ENCODE peak calls at places on chromosome 16, in seven cellular contexts. One of them, this sample, is unnamed.

GRCh38 chr16:71933913-71934696 is 38.8 kb downstream of the IST1 start:
- DNase-seq in H9: no peak
- DNase-seq in IMR-90: peak; percentile 79
- DNase-seq in H1: no peak
- DNase-seq in neuronal stem cell: no peak
- DNase-seq in mesendoderm: no peak
- DNase-seq in trophoblast cell: no peak
- DNase-seq in this sample: peak; percentile 28

GRCh38 chr16:51181495-51181795 is 30.4 kb upstream of the SALL1 start:
- DNase-seq in IMR-90: peak; percentile 19
- DNase-seq in neuronal stem cell: no peak
- DNase-seq in mesendoderm: peak; percentile 83
- DNase-seq in trophoblast cell: no peak
- DNase-seq in H1: peak; percentile 62
- DNase-seq in H9: peak; percentile 82
- DNase-seq in this sample: peak; percentile 49

GRCh38 chr16:20147091-20147490 is 73.4 kb upstream of the GPR139 start:
- DNase-seq in neuronal stem cell: no peak
- DNase-seq in mesendoderm: peak; percentile 26
- DNase-seq in H1: no peak
- DNase-seq in trophoblast cell: peak; percentile 20
- DNase-seq in H9: no peak
- DNase-seq in IMR-90: no peak
- DNase-seq in this sample: no peak

GRCh38 chr16:69554495-69554894 is 11.3 kb upstream of the NFAT5 start:
- DNase-seq in trophoblast cell: no peak
- DNase-seq in H9: no peak
- DNase-seq in neuronal stem cell: no peak
- DNase-seq in IMR-90: no peak
- DNase-seq in H1: no peak
- DNase-seq in mesendoderm: no peak
- DNase-seq in this sample: no peak

GRCh38 chr16:22035094-22035675 is 27.3 kb downstream of the MOSMO start:
- DNase-seq in mesendoderm: peak; percentile 83
- DNase-seq in IMR-90: no peak
- DNase-seq in H9: no peak
- DNase-seq in H1: no peak
- DNase-seq in trophoblast cell: no peak
- DNase-seq in neuronal stem cell: no peak
- DNase-seq in this sample: no peak

GRCh38 chr16:20768121-20768520 is 4.3 kb downstream of the ACSM3 start:
- DNase-seq in H1: no peak
- DNase-seq in neuronal stem cell: no peak
- DNase-seq in H9: no peak
- DNase-seq in IMR-90: no peak
- DNase-seq in mesendoderm: no peak
- DNase-seq in trophoblast cell: no peak
- DNase-seq in this sample: no peak

GRCh38 chr16:75854117-75854516 is 127.8 kb upstream of the CPHXL start:
- DNase-seq in H9: no peak
- DNase-seq in mesendoderm: no peak
- DNase-seq in neuronal stem cell: no peak
- DNase-seq in H1: no peak
- DNase-seq in trophoblast cell: no peak
- DNase-seq in IMR-90: no peak
- DNase-seq in this sample: no peak

GRCh38 chr16:20938426-20938825 is 37.9 kb downstream of the LYRM1 start:
- DNase-seq in trophoblast cell: no peak
- DNase-seq in H1: no peak
- DNase-seq in IMR-90: peak; percentile 56
- DNase-seq in H9: no peak
- DNase-seq in neuronal stem cell: no peak
- DNase-seq in mesendoderm: no peak
- DNase-seq in this sample: no peak

GRCh38 chr16:75532142-75532765 is 3.7 kb downstream of the CHST5 start:
- DNase-seq in IMR-90: no peak
- DNase-seq in mesendoderm: peak; percentile 34
- DNase-seq in trophoblast cell: no peak
- DNase-seq in H1: no peak
- DNase-seq in neuronal stem cell: no peak
- DNase-seq in H9: no peak
- DNase-seq in this sample: no peak

GRCh38 chr16:66888647-66889615 is 8.6 kb downstream of the PDP2 start:
- DNase-seq in H9: no peak
- DNase-seq in mesendoderm: no peak
- DNase-seq in trophoblast cell: no peak
- DNase-seq in IMR-90: no peak
- DNase-seq in H1: no peak
- DNase-seq in neuronal stem cell: no peak
- DNase-seq in this sample: peak; percentile 18

GRCh38 chr16:84199861-84200260 is 8.9 kb downstream of the ADAD2 start:
- DNase-seq in IMR-90: no peak
- DNase-seq in mesendoderm: no peak
- DNase-seq in neuronal stem cell: no peak
- DNase-seq in H1: no peak
- DNase-seq in trophoblast cell: no peak
- DNase-seq in H9: no peak
- DNase-seq in this sample: no peak

GRCh38 chr16:84616515-84616914 is 1.4 kb downstream of the COTL1 start:
- DNase-seq in IMR-90: no peak
- DNase-seq in mesendoderm: no peak
- DNase-seq in H9: no peak
- DNase-seq in neuronal stem cell: no peak
- DNase-seq in H1: no peak
- DNase-seq in trophoblast cell: no peak
- DNase-seq in this sample: peak; percentile 50

GRCh38 chr16:53745753-53746258 is 41.9 kb downstream of the FTO start:
- DNase-seq in mesendoderm: peak; percentile 75
- DNase-seq in H9: no peak
- DNase-seq in neuronal stem cell: no peak
- DNase-seq in trophoblast cell: peak; percentile 14
- DNase-seq in IMR-90: peak; percentile 62
- DNase-seq in H1: no peak
- DNase-seq in this sample: no peak

GRCh38 chr16:50153648-50154368 is 702 bp downstream of the TENT4B start:
- DNase-seq in mesendoderm: peak; percentile 50
- DNase-seq in IMR-90: no peak
- DNase-seq in trophoblast cell: no peak
- DNase-seq in H1: no peak
- DNase-seq in H9: no peak
- DNase-seq in neuronal stem cell: no peak
- DNase-seq in this sample: peak; percentile 38

GRCh38 chr16:3752984-3753383 is 35.7 kb upstream of the TRAP1 start:
- DNase-seq in H1: no peak
- DNase-seq in trophoblast cell: no peak
- DNase-seq in H9: no peak
- DNase-seq in neuronal stem cell: no peak
- DNase-seq in mesendoderm: no peak
- DNase-seq in IMR-90: no peak
- DNase-seq in this sample: no peak

GRCh38 chr16:67378642-67379041 is 14.7 kb downstream of the TPPP3 start:
- DNase-seq in H1: no peak
- DNase-seq in H9: no peak
- DNase-seq in mesendoderm: no peak
- DNase-seq in neuronal stem cell: no peak
- DNase-seq in trophoblast cell: no peak
- DNase-seq in IMR-90: peak; percentile 67
- DNase-seq in this sample: peak; percentile 43

GRCh38 chr16:46607529-46607928 is 13.7 kb downstream of the SHCBP1 start:
- DNase-seq in IMR-90: peak; percentile 76
- DNase-seq in H9: no peak
- DNase-seq in H1: no peak
- DNase-seq in trophoblast cell: no peak
- DNase-seq in mesendoderm: peak; percentile 21
- DNase-seq in neuronal stem cell: no peak
- DNase-seq in this sample: peak; percentile 73

DNA sequence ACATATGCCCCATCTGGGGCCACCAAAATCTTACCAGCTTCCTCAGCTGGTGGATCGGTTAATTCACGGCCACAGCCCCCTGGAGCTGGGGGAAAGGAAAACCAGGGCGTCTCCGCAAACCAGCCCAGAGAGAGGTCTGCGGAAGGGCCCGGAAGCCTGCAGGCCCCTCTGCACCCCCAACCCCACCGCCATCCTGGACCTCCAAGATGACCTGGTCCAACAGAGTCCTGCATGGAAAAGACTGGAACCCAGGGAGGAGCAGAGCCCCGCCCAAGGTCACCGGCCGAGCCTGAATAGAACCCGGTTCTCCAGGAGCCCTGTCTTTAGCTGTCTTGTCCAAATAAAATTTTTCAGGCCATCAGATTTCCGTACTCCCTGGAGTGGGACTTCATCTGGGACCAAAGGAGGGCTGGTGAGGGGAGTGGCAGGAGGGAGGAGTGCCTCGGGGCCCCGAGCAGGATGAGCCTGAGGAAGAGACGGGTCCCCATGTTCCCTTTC is 37.4 kb upstream of the NDRG4 start:
- DNase-seq in mesendoderm: no peak
- DNase-seq in H1: no peak
- DNase-seq in H9: no peak
- DNase-seq in neuronal stem cell: no peak
- DNase-seq in IMR-90: no peak
- DNase-seq in trophoblast cell: no peak
- DNase-seq in this sample: no peak
- H3K27me3 ChIP-seq in mesendoderm: peaks cover 9% of the 10 kb centered on the region
- H3K27me3 ChIP-seq in H1: peaks cover 27% of the 10 kb centered on the region
- H3K27me3 ChIP-seq in H9: peaks cover 23% of the 10 kb centered on the region
- H3K27me3 ChIP-seq in neuronal stem cell: peaks cover 93% of the 10 kb centered on the region
- H3K27me3 ChIP-seq in IMR-90: peaks cover 56% of the 10 kb centered on the region
- H3K27me3 ChIP-seq in trophoblast cell: peaks cover 47% of the 10 kb centered on the region
- H3K27me3 ChIP-seq in this sample: peaks cover 48% of the 10 kb centered on the region

GRCh38 chr16:89003831-89004208 is 26.8 kb upstream of the CBFA2T3 start:
- DNase-seq in mesendoderm: no peak
- DNase-seq in neuronal stem cell: no peak
- DNase-seq in H1: no peak
- DNase-seq in trophoblast cell: no peak
- DNase-seq in H9: no peak
- DNase-seq in IMR-90: no peak
- DNase-seq in this sample: no peak

GRCh38 chr16:89005201-89006035 is 28.4 kb upstream of the CBFA2T3 start:
- DNase-seq in H1: no peak
- DNase-seq in mesendoderm: no peak
- DNase-seq in H9: no peak
- DNase-seq in trophoblast cell: no peak
- DNase-seq in neuronal stem cell: no peak
- DNase-seq in IMR-90: no peak
- DNase-seq in this sample: no peak

GRCh38 chr16:89002851-89003830 is 26.1 kb upstream of the CBFA2T3 start:
- DNase-seq in IMR-90: no peak
- DNase-seq in H1: no peak
- DNase-seq in H9: no peak
- DNase-seq in trophoblast cell: no peak
- DNase-seq in mesendoderm: no peak
- DNase-seq in neuronal stem cell: no peak
- DNase-seq in this sample: no peak

GRCh38 chr16:89006036-89006752 is 29.2 kb upstream of the CBFA2T3 start:
- DNase-seq in trophoblast cell: no peak
- DNase-seq in IMR-90: no peak
- DNase-seq in H1: no peak
- DNase-seq in H9: no peak
- DNase-seq in neuronal stem cell: no peak
- DNase-seq in mesendoderm: no peak
- DNase-seq in this sample: no peak

GRCh38 chr16:89004209-89004831 is 27.3 kb upstream of the CBFA2T3 start:
- DNase-seq in trophoblast cell: peak; percentile 35
- DNase-seq in H9: no peak
- DNase-seq in H1: no peak
- DNase-seq in neuronal stem cell: no peak
- DNase-seq in mesendoderm: no peak
- DNase-seq in IMR-90: no peak
- DNase-seq in this sample: no peak
- H2BK120ac ChIP-seq in trophoblast cell: no peak overlapping the region
- H2BK120ac ChIP-seq in H9: no peak overlapping the region
- H2BK120ac ChIP-seq in H1: no peak overlapping the region
- H2BK120ac ChIP-seq in neuronal stem cell: no peak overlapping the region
- H2BK120ac ChIP-seq in mesendoderm: no peak overlapping the region
- H2BK120ac ChIP-seq in IMR-90: no peak overlapping the region
- H2BK120ac ChIP-seq in this sample: no peak overlapping the region

DNA sequence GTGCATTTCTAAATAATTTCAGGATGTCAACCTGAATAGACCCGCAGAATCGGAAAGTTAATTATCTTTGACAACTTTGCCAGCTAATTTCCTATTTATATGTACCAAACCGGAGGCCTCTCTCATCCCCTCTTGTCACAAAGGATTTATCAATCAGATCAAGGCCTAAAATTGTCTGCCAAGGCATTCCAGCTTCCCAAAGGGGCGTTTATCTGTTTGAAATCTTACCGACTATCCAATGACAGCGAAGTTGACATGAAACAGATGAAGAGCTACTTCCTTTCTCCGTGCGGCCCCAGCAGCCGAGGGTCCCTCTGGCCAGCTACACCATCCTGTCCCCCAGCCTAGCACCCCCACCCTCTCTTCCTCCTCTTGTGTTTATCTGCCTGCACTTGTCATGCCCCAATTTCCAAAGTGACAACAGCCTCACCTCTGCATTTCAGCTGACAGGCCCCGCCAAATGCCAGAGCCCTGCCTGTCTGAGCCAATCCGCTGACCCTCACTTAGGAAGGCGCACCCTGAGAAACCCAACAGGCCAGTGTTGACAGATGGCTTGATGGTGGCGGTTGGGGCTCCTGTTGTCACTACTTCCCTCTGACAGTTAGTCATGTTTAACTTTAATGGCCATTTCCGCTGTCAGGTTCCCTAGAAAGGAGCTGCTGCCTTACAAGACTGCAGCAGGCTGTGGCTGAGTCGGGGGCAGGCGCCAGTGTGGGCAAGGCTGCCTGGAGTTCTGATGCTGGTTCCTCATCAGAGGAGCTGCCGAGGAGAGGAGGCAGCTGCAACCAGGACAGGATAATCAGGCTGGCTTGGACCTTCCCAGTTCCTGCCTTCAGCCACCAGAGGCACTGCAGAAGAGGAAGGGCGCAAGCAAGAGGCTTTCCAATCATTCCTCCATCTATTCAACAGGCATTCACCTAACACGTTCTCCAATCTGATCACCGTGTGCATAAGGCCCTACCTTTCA is 223.4 kb upstream of the DYNLRB2 start:
- DNase-seq in IMR-90: peak; percentile 20
- DNase-seq in trophoblast cell: peak; percentile 9
- DNase-seq in H9: peak; percentile 77
- DNase-seq in mesendoderm: peak; percentile 63
- DNase-seq in H1: no peak
- DNase-seq in neuronal stem cell: no peak
- DNase-seq in this sample: peak; percentile 21
- H3K4ac ChIP-seq in IMR-90: no peak overlapping the region
- H3K4ac ChIP-seq in trophoblast cell: no peak overlapping the region
- H3K4ac ChIP-seq in H9: no peak overlapping the region
- H3K4ac ChIP-seq in mesendoderm: no peak overlapping the region
- H3K4ac ChIP-seq in H1: no peak overlapping the region
- H3K4ac ChIP-seq in neuronal stem cell: no peak overlapping the region
- H3K4ac ChIP-seq in this sample: no peak overlapping the region

GRCh38 chr16:31569360-31569717 is 41.6 kb downstream of the AHSP start:
- DNase-seq in IMR-90: no peak
- DNase-seq in trophoblast cell: no peak
- DNase-seq in mesendoderm: no peak
- DNase-seq in neuronal stem cell: no peak
- DNase-seq in H1: no peak
- DNase-seq in H9: peak; percentile 28
- DNase-seq in this sample: no peak
- H3K27me3 ChIP-seq in IMR-90: peaks cover 10% of the 10 kb centered on the region
- H3K27me3 ChIP-seq in trophoblast cell: peaks cover 19% of the 10 kb centered on the region
- H3K27me3 ChIP-seq in mesendoderm: peaks cover 4% of the 10 kb centered on the region
- H3K27me3 ChIP-seq in neuronal stem cell: peaks cover 30% of the 10 kb centered on the region
- H3K27me3 ChIP-seq in H1: peaks cover 3% of the 10 kb centered on the region
- H3K27me3 ChIP-seq in H9: peaks cover 12% of the 10 kb centered on the region
- H3K27me3 ChIP-seq in this sample: peaks cover 15% of the 10 kb centered on the region

This sample was measured in mesenchymal stem cell.